ENCODE peak calls at places on chromosomes 2 and 18, in eight cellular contexts. N is tibial artery, F is neural progenitor cell, V is heart right ventricle, J is brain microvascular endothelial cell, G is HepG2, U is heart left ventricle, M is spleen. X is an unnamed sample. For H3K27me3, the result is how much of the 10 kb centered on the place peaks cover.

GRCh38 chr2:48380989-48381625 is 148.8 kb upstream of the STON1 start:
- DNase-seq in F (no peak), N (no peak), U (no peak), M (no peak), J (no peak), V (no peak), G (no peak), X (no peak)

GRCh38 chr2:143397886-143398614 is 268.8 kb downstream of the ARHGAP15 start:
- DNase-seq in F (no peak), G (no peak), J (no peak), N (no peak), U (no peak), M (no peak), V (no peak), X (no peak)

GRCh38 chr2:183207110-183207509 is 82.9 kb downstream of the NUP35 start:
- DNase-seq in G (peak), U (no peak), F (peak), M (no peak), V (no peak), N (no peak), J (peak), X (no peak)

GRCh38 chr2:44169155-44169898 is 652 bp downstream of the PPM1B start:
- DNase-seq in J (peak), M (no peak), N (no peak), G (peak), V (peak), F (no peak), U (no peak), X (no peak)

GRCh38 chr18:79402977-79403722 is 7.4 kb downstream of the NFATC1 start:
- DNase-seq in U (peak), F (no peak), M (peak), N (peak), J (no peak), G (no peak), V (peak), X (peak)

GRCh38 chr2:9415770-9416169 is 7.6 kb downstream of the ITGB1BP1 start:
- DNase-seq in V (no peak), F (no peak), N (no peak), G (no peak), M (no peak), U (no peak), J (no peak), X (no peak)

GRCh38 chr2:237150831-237151230 is 65.1 kb downstream of the COPS8 start:
- DNase-seq in V (no peak), F (peak), J (no peak), N (no peak), M (no peak), G (no peak), U (no peak), X (no peak)

GRCh38 chr2:222440670-222441422 is 16.5 kb downstream of the SGPP2 start:
- DNase-seq in G (peak), U (no peak), V (no peak), N (no peak), M (no peak), F (no peak), J (peak), X (no peak)

GRCh38 chr18:50183556-50183955 is 11.4 kb downstream of the MYO5B start:
- DNase-seq in F (no peak), G (peak), M (no peak), U (no peak), N (no peak), J (peak), V (no peak), X (no peak)

GRCh38 chr2:47043142-47043890 is 111.8 kb downstream of the STPG4 start:
- DNase-seq in G (peak), N (no peak), M (peak), V (peak), F (no peak), J (peak), U (peak), X (no peak)

GRCh38 chr2:67668538-67668937 is 271.4 kb downstream of the ETAA1 start:
- DNase-seq in N (no peak), J (no peak), M (no peak), V (no peak), F (no peak), G (no peak), U (no peak), X (no peak)

GRCh38 chr2:234204480-234204879 is 154.0 kb downstream of the SPP2 start:
- DNase-seq in M (no peak), F (no peak), N (no peak), U (no peak), G (no peak), J (no peak), V (no peak), X (no peak)

GRCh38 chr2:102664439-102665042 is 45.2 kb downstream of the SLC9A2 start:
- DNase-seq in U (no peak), N (no peak), G (peak), F (no peak), J (peak), M (no peak), V (no peak), X (no peak)

GRCh38 chr2:238439912-238440311 is 13.2 kb downstream of the ASB1 start:
- DNase-seq in J (no peak), V (no peak), N (no peak), U (no peak), F (no peak), G (no peak), M (no peak), X (no peak)

GRCh38 chr18:48184118-48184517 is 225.1 kb downstream of the ZBTB7C start:
- DNase-seq in U (no peak), N (peak), F (no peak), V (no peak), J (no peak), M (no peak), G (no peak), X (no peak)

GRCh38 chr2:25614711-25615110 is 58.7 kb downstream of the DTNB start:
- DNase-seq in V (no peak), J (no peak), M (no peak), N (no peak), F (no peak), U (no peak), G (no peak), X (no peak)

GRCh38 chr18:11020454-11020853 is 128.9 kb downstream of the PIEZO2 start:
- DNase-seq in M (no peak), F (peak), N (no peak), G (no peak), U (no peak), J (no peak), V (no peak), X (no peak)

GRCh38 chr2:239344857-239345216 is 56.0 kb downstream of the HDAC4 start:
- DNase-seq in F (no peak), U (peak), V (no peak), J (no peak), N (no peak), G (no peak), M (no peak), X (peak)

GRCh38 chr2:1593371-1594205 is 150.7 kb downstream of the PXDN start:
- DNase-seq in U (no peak), J (peak), F (peak), N (no peak), M (peak), V (no peak), G (no peak), X (peak)
- H3K27me3 ChIP-seq in U (under half), J (under half), F (under half), N (under half), M (under half), V (under half), G (under half), X (under half)

GRCh38 chr2:27713201-27713600 is 49.5 kb downstream of the SLC4A1AP start:
- DNase-seq in J (no peak), G (no peak), U (no peak), M (no peak), N (no peak), V (no peak), F (no peak), X (no peak)

GRCh38 chr2:27712547-27712946 is 48.9 kb downstream of the SLC4A1AP start:
- DNase-seq in M (no peak), F (no peak), U (no peak), V (no peak), N (no peak), G (no peak), J (no peak), X (no peak)

GRCh38 chr2:27715318-27716165 is 51.9 kb downstream of the SLC4A1AP start:
- DNase-seq in N (peak), U (peak), J (peak), V (peak), F (peak), G (no peak), M (no peak), X (no peak)

GRCh38 chr2:27714851-27715291 is 51.2 kb downstream of the SLC4A1AP start:
- DNase-seq in U (no peak), N (no peak), G (no peak), V (no peak), M (no peak), J (no peak), F (peak), X (no peak)

DNA sequence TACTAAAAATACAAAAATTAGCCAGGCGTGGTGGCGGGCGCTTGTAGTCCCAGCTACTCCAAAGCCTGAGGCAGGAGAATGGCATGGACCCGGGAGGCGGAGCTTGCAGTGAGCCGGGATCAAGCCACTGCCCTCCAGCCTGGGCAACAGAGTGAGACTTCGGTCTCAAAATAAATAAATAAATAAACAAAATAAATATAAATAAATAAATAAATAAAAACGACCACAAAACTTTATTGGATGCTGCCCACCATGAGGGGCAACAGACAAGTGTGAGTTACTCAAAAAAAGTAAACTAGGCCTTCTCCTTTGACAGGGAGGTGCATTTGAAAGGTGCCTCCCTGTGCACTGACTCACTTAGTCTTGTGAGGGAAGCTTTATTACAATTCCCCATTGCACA is 50.4 kb downstream of the SLC4A1AP start:
- DNase-seq in U (no peak), N (no peak), V (no peak), M (no peak), J (no peak), G (no peak), F (no peak), X (no peak)
- H3K27ac ChIP-seq in U (peak), N (peak), V (peak), M (no peak), J (no peak), G (no peak), F (no peak), X (no peak)

GRCh38 chr2:26982102-26982742 is 11.8 kb downstream of the MAPRE3 start:
- DNase-seq in U (peak), M (no peak), J (peak), N (peak), V (peak), F (peak), G (peak), X (peak)
- TF ChIP-seq CTCF in U (peak), M (peak), J (peak), N (no peak), V (peak), F (peak), G (peak), X (peak)

DNA sequence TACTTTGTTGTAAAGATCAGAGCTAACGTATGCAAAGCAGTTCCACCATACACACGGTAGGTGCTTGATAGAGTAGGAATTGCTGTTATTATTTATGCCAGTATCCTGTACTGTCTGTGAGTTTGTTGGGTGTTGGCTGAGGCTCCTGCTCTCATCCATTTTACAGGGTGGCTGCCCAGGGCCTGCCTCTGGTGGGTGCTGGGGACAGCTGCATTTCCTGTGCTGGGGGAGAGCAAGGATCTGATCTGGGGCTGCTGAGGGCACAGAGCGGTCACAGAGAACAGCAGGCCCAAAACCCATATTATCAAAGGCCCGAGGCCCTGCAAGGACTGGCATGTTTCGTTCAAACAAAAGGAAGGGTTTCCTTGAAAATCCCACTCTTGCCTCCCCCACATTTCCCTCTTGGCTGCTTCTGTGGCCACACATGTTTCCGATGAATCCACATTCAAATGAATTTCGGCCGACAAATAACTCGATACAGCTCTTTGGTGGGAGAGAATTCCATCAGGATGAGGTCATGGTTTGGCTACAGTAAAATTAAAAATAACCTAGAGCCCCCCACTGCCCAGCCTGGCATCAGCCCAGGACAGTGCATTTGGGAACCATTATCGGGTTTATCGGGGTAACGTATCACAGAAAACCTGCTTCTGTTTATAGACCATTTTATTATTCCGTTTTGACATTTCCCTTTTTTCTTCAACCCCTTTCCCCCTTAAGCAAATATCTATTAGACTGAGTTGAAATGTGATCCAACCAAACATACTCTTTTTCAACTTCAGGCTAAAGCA is 143.4 kb downstream of the CYRIA start:
- DNase-seq in J (peak), M (no peak), G (no peak), F (no peak), V (no peak), N (no peak), U (no peak), X (no peak)
- H3K27me3 ChIP-seq in J (under half), M (under half), G (under half), F (under half), V (under half), N (under half), U (under half), X (under half)

GRCh38 chr18:12371590-12371989 is 5.4 kb downstream of the AFG3L2 start:
- DNase-seq in F (no peak), M (no peak), N (no peak), J (no peak), U (no peak), G (no peak), V (no peak), X (no peak)
- H3K27ac ChIP-seq in F (no peak), M (no peak), N (no peak), J (no peak), U (peak), G (no peak), V (peak), X (no peak)

DNA sequence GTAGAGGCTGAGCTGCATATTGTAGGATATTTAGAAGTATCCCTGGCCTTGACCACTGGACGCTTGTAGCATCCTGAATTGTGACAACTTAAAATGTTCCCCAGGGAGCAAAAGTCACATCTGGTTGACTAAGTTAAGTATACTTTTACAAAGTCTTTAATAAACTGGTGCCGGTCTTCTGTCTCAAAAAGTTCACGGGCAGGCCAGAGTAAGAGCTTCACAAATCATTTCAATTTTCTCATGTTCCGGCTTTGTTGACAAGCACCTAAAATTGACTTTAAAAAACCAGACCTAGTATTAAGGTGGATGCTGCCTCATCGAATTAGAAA is 18.3 kb downstream of the ATP8B1 start:
- DNase-seq in V (no peak), M (no peak), G (no peak), U (no peak), N (no peak), F (no peak), J (no peak), X (no peak)
- TF ChIP-seq CTCF in V (no peak), M (no peak), G (no peak), U (no peak), N (no peak), F (no peak), J (no peak), X (no peak)

DNA sequence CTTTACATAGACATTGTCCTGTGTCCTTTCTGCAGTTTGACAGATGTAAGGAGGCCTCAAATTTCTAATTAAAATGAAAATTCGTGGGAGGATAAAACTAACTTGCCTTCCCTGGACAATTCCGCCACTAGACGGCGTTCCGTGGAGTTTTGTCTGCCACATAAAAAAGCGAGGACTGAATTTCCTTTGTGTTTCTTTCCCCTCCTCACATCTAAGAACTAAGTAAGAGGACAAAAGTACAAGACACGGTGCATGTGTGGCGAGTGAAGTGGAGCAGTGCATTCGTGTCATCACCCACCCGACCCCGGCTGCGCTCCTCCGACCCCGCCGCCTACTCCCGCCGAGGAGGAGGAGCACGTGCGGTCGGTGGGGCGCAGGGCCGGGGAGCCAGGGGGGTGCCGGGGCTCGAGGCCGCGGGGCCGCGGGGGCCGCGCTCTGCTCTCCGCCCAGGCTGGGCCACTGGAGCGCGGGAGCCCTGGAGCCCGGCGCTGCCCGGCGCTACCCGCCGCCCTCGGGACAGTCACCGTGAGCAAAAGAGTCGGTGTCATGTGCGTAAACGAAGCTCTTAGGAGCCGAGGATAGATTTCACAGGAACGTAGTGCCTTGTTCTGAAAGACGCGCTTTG is 10.8 kb downstream of the TBR1 start:
- DNase-seq in J (no peak), U (no peak), V (no peak), N (no peak), F (peak), G (no peak), M (no peak), X (no peak)
- H3K27me3 ChIP-seq in J (half or more), U (half or more), V (half or more), N (half or more), F (half or more), G (under half), M (half or more), X (half or more)